ENCODE peak calls at places on chromosomes 2 and 18, in seven cellular contexts. One of them, this sample, is unnamed. For H3K27me3 and H3K4me1, the result is how much of the 10 kb centered on the place peaks cover.

GRCh38 chr2:128198666-128199065 is 107.7 kb downstream of the UGGT1 start:
- DNase-seq in upper lobe of left lung: no peak
- DNase-seq in osteoblast: no peak
- DNase-seq in aorta: no peak
- DNase-seq in endodermal cell: no peak
- DNase-seq in CD8-positive, alpha-beta T cell: no peak
- DNase-seq in IMR-90: no peak
- DNase-seq in this sample: no peak

GRCh38 chr2:135636982-135637381 is 104.7 kb upstream of the UBXN4 start:
- DNase-seq in upper lobe of left lung: no peak
- DNase-seq in CD8-positive, alpha-beta T cell: no peak
- DNase-seq in endodermal cell: no peak
- DNase-seq in osteoblast: peak
- DNase-seq in aorta: no peak
- DNase-seq in IMR-90: no peak
- DNase-seq in this sample: no peak

GRCh38 chr2:120926463-120927165 is 190.9 kb downstream of the GLI2 start:
- DNase-seq in CD8-positive, alpha-beta T cell: no peak
- DNase-seq in IMR-90: peak
- DNase-seq in endodermal cell: no peak
- DNase-seq in aorta: no peak
- DNase-seq in osteoblast: peak
- DNase-seq in upper lobe of left lung: no peak
- DNase-seq in this sample: no peak

GRCh38 chr2:45083175-45083574 is 73.9 kb upstream of the SIX2 start:
- DNase-seq in CD8-positive, alpha-beta T cell: no peak
- DNase-seq in IMR-90: no peak
- DNase-seq in endodermal cell: no peak
- DNase-seq in aorta: no peak
- DNase-seq in upper lobe of left lung: no peak
- DNase-seq in osteoblast: no peak
- DNase-seq in this sample: no peak

GRCh38 chr18:21484851-21485636 is 115.5 kb downstream of the ESCO1 start:
- DNase-seq in osteoblast: peak
- DNase-seq in IMR-90: peak
- DNase-seq in aorta: no peak
- DNase-seq in CD8-positive, alpha-beta T cell: no peak
- DNase-seq in upper lobe of left lung: no peak
- DNase-seq in endodermal cell: no peak
- DNase-seq in this sample: no peak

GRCh38 chr2:145875011-145875410 is 1355.1 kb upstream of the ZEB2 start:
- DNase-seq in endodermal cell: no peak
- DNase-seq in CD8-positive, alpha-beta T cell: no peak
- DNase-seq in IMR-90: no peak
- DNase-seq in upper lobe of left lung: no peak
- DNase-seq in osteoblast: no peak
- DNase-seq in aorta: no peak
- DNase-seq in this sample: no peak

GRCh38 chr18:33841221-33841967 is 263.4 kb downstream of the ASXL3 start:
- DNase-seq in aorta: no peak
- DNase-seq in osteoblast: no peak
- DNase-seq in endodermal cell: peak
- DNase-seq in CD8-positive, alpha-beta T cell: no peak
- DNase-seq in IMR-90: no peak
- DNase-seq in upper lobe of left lung: no peak
- DNase-seq in this sample: no peak

GRCh38 chr2:231384970-231385369 is 10.5 kb upstream of the B3GNT7 start:
- DNase-seq in upper lobe of left lung: no peak
- DNase-seq in IMR-90: no peak
- DNase-seq in CD8-positive, alpha-beta T cell: no peak
- DNase-seq in osteoblast: no peak
- DNase-seq in endodermal cell: no peak
- DNase-seq in aorta: no peak
- DNase-seq in this sample: no peak

GRCh38 chr2:164189851-164190250 is 431.4 kb downstream of the GRB14 start:
- DNase-seq in osteoblast: no peak
- DNase-seq in endodermal cell: no peak
- DNase-seq in aorta: no peak
- DNase-seq in IMR-90: no peak
- DNase-seq in upper lobe of left lung: no peak
- DNase-seq in CD8-positive, alpha-beta T cell: no peak
- DNase-seq in this sample: no peak
- H3K4me3 ChIP-seq in osteoblast: no peak
- H3K4me3 ChIP-seq in endodermal cell: no peak
- H3K4me3 ChIP-seq in aorta: no peak
- H3K4me3 ChIP-seq in IMR-90: no peak
- H3K4me3 ChIP-seq in upper lobe of left lung: no peak
- H3K4me3 ChIP-seq in CD8-positive, alpha-beta T cell: no peak
- H3K4me3 ChIP-seq in this sample: no peak

GRCh38 chr2:108923736-108924443 is 65.1 kb downstream of the EDAR start:
- DNase-seq in aorta: no peak
- DNase-seq in endodermal cell: peak
- DNase-seq in IMR-90: no peak
- DNase-seq in upper lobe of left lung: no peak
- DNase-seq in osteoblast: peak
- DNase-seq in CD8-positive, alpha-beta T cell: no peak
- DNase-seq in this sample: no peak

GRCh38 chr2:108921096-108922030 is 67.7 kb downstream of the EDAR start:
- DNase-seq in aorta: no peak
- DNase-seq in upper lobe of left lung: no peak
- DNase-seq in IMR-90: no peak
- DNase-seq in osteoblast: peak
- DNase-seq in CD8-positive, alpha-beta T cell: no peak
- DNase-seq in endodermal cell: peak
- DNase-seq in this sample: no peak

GRCh38 chr2:108923019-108923700 is 65.9 kb downstream of the EDAR start:
- DNase-seq in upper lobe of left lung: no peak
- DNase-seq in endodermal cell: peak
- DNase-seq in IMR-90: no peak
- DNase-seq in aorta: no peak
- DNase-seq in osteoblast: peak
- DNase-seq in CD8-positive, alpha-beta T cell: no peak
- DNase-seq in this sample: no peak

GRCh38 chr2:108920686-108921085 is 68.3 kb downstream of the EDAR start:
- DNase-seq in osteoblast: peak
- DNase-seq in aorta: no peak
- DNase-seq in endodermal cell: no peak
- DNase-seq in IMR-90: no peak
- DNase-seq in upper lobe of left lung: no peak
- DNase-seq in CD8-positive, alpha-beta T cell: no peak
- DNase-seq in this sample: no peak

GRCh38 chr2:108922141-108922915 is 66.7 kb downstream of the EDAR start:
- DNase-seq in upper lobe of left lung: no peak
- DNase-seq in endodermal cell: peak
- DNase-seq in osteoblast: peak
- DNase-seq in CD8-positive, alpha-beta T cell: no peak
- DNase-seq in IMR-90: peak
- DNase-seq in aorta: no peak
- DNase-seq in this sample: no peak
- H3K27me3 ChIP-seq in upper lobe of left lung: under half
- H3K27me3 ChIP-seq in endodermal cell: under half
- H3K27me3 ChIP-seq in osteoblast: under half
- H3K27me3 ChIP-seq in CD8-positive, alpha-beta T cell: under half
- H3K27me3 ChIP-seq in IMR-90: half or more
- H3K27me3 ChIP-seq in aorta: under half
- H3K27me3 ChIP-seq in this sample: under half

GRCh38 chr2:226742346-226742745 is 57.3 kb downstream of the IRS1 start:
- DNase-seq in CD8-positive, alpha-beta T cell: no peak
- DNase-seq in IMR-90: peak
- DNase-seq in upper lobe of left lung: no peak
- DNase-seq in osteoblast: peak
- DNase-seq in endodermal cell: no peak
- DNase-seq in aorta: peak
- DNase-seq in this sample: no peak
- H3K4me1 ChIP-seq in CD8-positive, alpha-beta T cell: under half
- H3K4me1 ChIP-seq in IMR-90: under half
- H3K4me1 ChIP-seq in upper lobe of left lung: under half
- H3K4me1 ChIP-seq in osteoblast: under half
- H3K4me1 ChIP-seq in endodermal cell: under half
- H3K4me1 ChIP-seq in aorta: under half
- H3K4me1 ChIP-seq in this sample: under half

GRCh38 chr2:6772366-6772710 is 93.4 kb downstream of the CMPK2 start:
- DNase-seq in osteoblast: no peak
- DNase-seq in upper lobe of left lung: no peak
- DNase-seq in aorta: no peak
- DNase-seq in endodermal cell: peak
- DNase-seq in IMR-90: peak
- DNase-seq in CD8-positive, alpha-beta T cell: no peak
- DNase-seq in this sample: no peak
- H3K4me3 ChIP-seq in osteoblast: no peak
- H3K4me3 ChIP-seq in upper lobe of left lung: no peak
- H3K4me3 ChIP-seq in aorta: no peak
- H3K4me3 ChIP-seq in endodermal cell: no peak
- H3K4me3 ChIP-seq in IMR-90: no peak
- H3K4me3 ChIP-seq in CD8-positive, alpha-beta T cell: no peak
- H3K4me3 ChIP-seq in this sample: no peak

GRCh38 chr2:8168007-8168717 is 513.7 kb upstream of the ID2 start:
- DNase-seq in aorta: no peak
- DNase-seq in IMR-90: no peak
- DNase-seq in upper lobe of left lung: no peak
- DNase-seq in osteoblast: no peak
- DNase-seq in CD8-positive, alpha-beta T cell: no peak
- DNase-seq in endodermal cell: no peak
- DNase-seq in this sample: no peak
- H3K27me3 ChIP-seq in aorta: under half
- H3K27me3 ChIP-seq in IMR-90: under half
- H3K27me3 ChIP-seq in upper lobe of left lung: under half
- H3K27me3 ChIP-seq in osteoblast: under half
- H3K27me3 ChIP-seq in CD8-positive, alpha-beta T cell: under half
- H3K27me3 ChIP-seq in endodermal cell: under half
- H3K27me3 ChIP-seq in this sample: under half

GRCh38 chr18:11726556-11726955 is 37.5 kb downstream of the GNAL start:
- DNase-seq in upper lobe of left lung: no peak
- DNase-seq in aorta: no peak
- DNase-seq in osteoblast: no peak
- DNase-seq in CD8-positive, alpha-beta T cell: no peak
- DNase-seq in IMR-90: no peak
- DNase-seq in endodermal cell: no peak
- DNase-seq in this sample: no peak
- H3K4me1 ChIP-seq in upper lobe of left lung: under half
- H3K4me1 ChIP-seq in aorta: under half
- H3K4me1 ChIP-seq in osteoblast: under half
- H3K4me1 ChIP-seq in CD8-positive, alpha-beta T cell: under half
- H3K4me1 ChIP-seq in IMR-90: under half
- H3K4me1 ChIP-seq in endodermal cell: under half
- H3K4me1 ChIP-seq in this sample: under half

GRCh38 chr18:59696311-59697235 is 650 bp downstream of the CCBE1 start:
- DNase-seq in CD8-positive, alpha-beta T cell: no peak
- DNase-seq in osteoblast: no peak
- DNase-seq in endodermal cell: peak
- DNase-seq in upper lobe of left lung: peak
- DNase-seq in aorta: no peak
- DNase-seq in IMR-90: peak
- DNase-seq in this sample: no peak

GRCh38 chr18:59694824-59695223 is 2.4 kb downstream of the CCBE1 start:
- DNase-seq in endodermal cell: no peak
- DNase-seq in CD8-positive, alpha-beta T cell: no peak
- DNase-seq in upper lobe of left lung: no peak
- DNase-seq in IMR-90: no peak
- DNase-seq in osteoblast: no peak
- DNase-seq in aorta: no peak
- DNase-seq in this sample: no peak

GRCh38 chr18:59697236-59697932 is at the start of gene CCBE1:
- DNase-seq in aorta: no peak
- DNase-seq in IMR-90: peak
- DNase-seq in endodermal cell: peak
- DNase-seq in CD8-positive, alpha-beta T cell: no peak
- DNase-seq in upper lobe of left lung: peak
- DNase-seq in osteoblast: peak
- DNase-seq in this sample: no peak

GRCh38 chr18:59699061-59699460 is 1.8 kb upstream of the CCBE1 start:
- DNase-seq in osteoblast: no peak
- DNase-seq in CD8-positive, alpha-beta T cell: no peak
- DNase-seq in upper lobe of left lung: no peak
- DNase-seq in endodermal cell: no peak
- DNase-seq in IMR-90: no peak
- DNase-seq in aorta: no peak
- DNase-seq in this sample: no peak

GRCh38 chr18:59695551-59695950 is 1.7 kb downstream of the CCBE1 start:
- DNase-seq in aorta: no peak
- DNase-seq in IMR-90: no peak
- DNase-seq in endodermal cell: no peak
- DNase-seq in osteoblast: no peak
- DNase-seq in upper lobe of left lung: no peak
- DNase-seq in CD8-positive, alpha-beta T cell: no peak
- DNase-seq in this sample: no peak
- H3K4me3 ChIP-seq in aorta: no peak
- H3K4me3 ChIP-seq in IMR-90: peak
- H3K4me3 ChIP-seq in endodermal cell: no peak
- H3K4me3 ChIP-seq in osteoblast: peak
- H3K4me3 ChIP-seq in upper lobe of left lung: peak
- H3K4me3 ChIP-seq in CD8-positive, alpha-beta T cell: no peak
- H3K4me3 ChIP-seq in this sample: no peak

DNA sequence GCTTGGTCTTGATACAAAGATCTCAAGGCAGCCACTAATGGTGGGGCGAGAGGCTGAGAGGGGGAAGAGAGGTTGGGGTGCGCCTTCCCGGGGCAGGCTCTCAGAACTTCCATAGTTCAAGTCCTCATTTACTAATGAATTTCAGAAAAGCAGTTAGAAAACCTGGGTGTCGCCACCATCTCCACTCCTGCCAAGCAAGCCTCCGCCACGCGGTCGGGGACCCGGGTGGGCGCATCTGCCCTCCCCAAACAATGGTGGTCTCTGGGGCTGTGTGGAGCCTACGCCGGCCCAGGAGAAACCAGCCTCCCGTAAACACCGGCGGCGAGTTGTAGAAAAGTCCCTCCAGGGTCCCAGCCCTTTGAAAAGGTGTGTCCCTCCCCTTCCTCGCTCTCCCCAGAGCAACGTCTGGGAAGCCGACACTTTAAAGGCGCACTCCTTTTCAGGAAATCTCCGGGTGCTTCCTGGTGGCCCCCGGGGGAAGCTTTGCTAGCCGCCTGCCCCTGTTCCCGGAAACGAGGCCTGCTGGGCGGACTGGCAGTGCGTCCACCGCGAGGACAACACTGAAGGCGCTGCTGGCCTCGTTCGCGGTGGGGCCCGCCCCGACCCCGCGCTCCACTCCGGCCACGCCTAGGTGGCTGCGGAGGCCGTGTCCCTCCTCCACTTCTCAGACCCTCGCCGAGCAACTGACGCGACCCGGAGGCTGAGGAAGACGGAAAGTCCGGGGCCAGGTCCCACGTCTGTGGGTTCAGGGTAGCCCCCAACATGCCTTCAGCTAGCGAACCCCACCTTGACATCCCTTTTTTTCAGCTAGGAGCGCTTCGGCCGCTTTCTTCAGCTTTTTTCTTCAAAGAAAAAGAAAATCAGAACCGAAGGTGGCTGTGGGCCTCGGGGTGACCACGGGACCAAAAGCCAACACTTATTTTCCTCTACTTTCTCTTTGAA is 16.8 kb downstream of the EVX2 start:
- DNase-seq in osteoblast: peak
- DNase-seq in CD8-positive, alpha-beta T cell: no peak
- DNase-seq in IMR-90: no peak
- DNase-seq in endodermal cell: peak
- DNase-seq in aorta: no peak
- DNase-seq in upper lobe of left lung: peak
- DNase-seq in this sample: no peak
- H3K27me3 ChIP-seq in osteoblast: half or more
- H3K27me3 ChIP-seq in CD8-positive, alpha-beta T cell: under half
- H3K27me3 ChIP-seq in IMR-90: half or more
- H3K27me3 ChIP-seq in endodermal cell: half or more
- H3K27me3 ChIP-seq in aorta: under half
- H3K27me3 ChIP-seq in upper lobe of left lung: under half
- H3K27me3 ChIP-seq in this sample: half or more